ENCODE peak calls at places on chromosomes 6 and 20, in five cellular contexts. One of them, this sample, is unnamed.

GRCh38 chr6:30688569-30688968 is 2.1 kb upstream of the PPP1R18 start:
- DNase-seq in left lung: no peak
- DNase-seq in nephron progenitor cell: no peak
- DNase-seq in WTC11: no peak
- DNase-seq in heart left ventricle: no peak
- DNase-seq in this sample: no peak

GRCh38 chr6:131101911-131102680 is 33.2 kb upstream of the AKAP7 start:
- DNase-seq in nephron progenitor cell: no peak
- DNase-seq in heart left ventricle: no peak
- DNase-seq in WTC11: no peak
- DNase-seq in left lung: no peak
- DNase-seq in this sample: no peak

GRCh38 chr20:21433329-21433890 is 36.1 kb upstream of the NKX2-4 start:
- DNase-seq in left lung: no peak
- DNase-seq in WTC11: no peak
- DNase-seq in heart left ventricle: no peak
- DNase-seq in nephron progenitor cell: no peak
- DNase-seq in this sample: no peak

GRCh38 chr6:1096967-1097765 is 214.7 kb upstream of the FOXQ1 start:
- DNase-seq in nephron progenitor cell: no peak
- DNase-seq in WTC11: no peak
- DNase-seq in left lung: no peak
- DNase-seq in heart left ventricle: no peak
- DNase-seq in this sample: no peak

GRCh38 chr6:44452725-44453124 is 65.2 kb downstream of the CDC5L start:
- DNase-seq in left lung: no peak
- DNase-seq in nephron progenitor cell: no peak
- DNase-seq in heart left ventricle: no peak
- DNase-seq in WTC11: no peak
- DNase-seq in this sample: no peak

GRCh38 chr6:136069119-136069518 is 181.0 kb downstream of the MTFR2 start:
- DNase-seq in heart left ventricle: no peak
- DNase-seq in WTC11: no peak
- DNase-seq in left lung: no peak
- DNase-seq in nephron progenitor cell: no peak
- DNase-seq in this sample: no peak

GRCh38 chr6:45447721-45448120 is 70.0 kb upstream of the SUPT3H start:
- DNase-seq in left lung: no peak
- DNase-seq in WTC11: no peak
- DNase-seq in heart left ventricle: no peak
- DNase-seq in nephron progenitor cell: no peak
- DNase-seq in this sample: no peak

GRCh38 chr20:24634855-24635254 is 165.4 kb downstream of the SYNDIG1 start:
- DNase-seq in WTC11: no peak
- DNase-seq in nephron progenitor cell: peak; percentile 28
- DNase-seq in left lung: no peak
- DNase-seq in heart left ventricle: no peak
- DNase-seq in this sample: no peak

GRCh38 chr6:25312703-25313102 is 33.5 kb downstream of the CARMIL1 start:
- DNase-seq in heart left ventricle: no peak
- DNase-seq in left lung: no peak
- DNase-seq in nephron progenitor cell: no peak
- DNase-seq in WTC11: no peak
- DNase-seq in this sample: no peak

GRCh38 chr6:27591660-27592059 is 118.8 kb upstream of the ZNF184 start:
- DNase-seq in left lung: no peak
- DNase-seq in heart left ventricle: no peak
- DNase-seq in WTC11: no peak
- DNase-seq in nephron progenitor cell: peak; percentile 37
- DNase-seq in this sample: no peak

GRCh38 chr20:12670292-12670691 is 338.5 kb upstream of the SPTLC3 start:
- DNase-seq in WTC11: no peak
- DNase-seq in nephron progenitor cell: no peak
- DNase-seq in left lung: no peak
- DNase-seq in heart left ventricle: no peak
- DNase-seq in this sample: no peak

GRCh38 chr6:81401970-81402690 is 350.4 kb downstream of the TENT5A start:
- DNase-seq in heart left ventricle: no peak
- DNase-seq in nephron progenitor cell: no peak
- DNase-seq in WTC11: no peak
- DNase-seq in left lung: no peak
- DNase-seq in this sample: no peak

GRCh38 chr20:17652411-17652810 is 29.6 kb downstream of the RRBP1 start:
- DNase-seq in WTC11: no peak
- DNase-seq in heart left ventricle: no peak
- DNase-seq in left lung: no peak
- DNase-seq in nephron progenitor cell: no peak
- DNase-seq in this sample: no peak

GRCh38 chr20:17655286-17655651 is 26.8 kb downstream of the RRBP1 start:
- DNase-seq in heart left ventricle: no peak
- DNase-seq in WTC11: no peak
- DNase-seq in left lung: no peak
- DNase-seq in nephron progenitor cell: no peak
- DNase-seq in this sample: peak; percentile 5

GRCh38 chr20:17655865-17656489 is 26.1 kb downstream of the RRBP1 start:
- DNase-seq in heart left ventricle: no peak
- DNase-seq in WTC11: no peak
- DNase-seq in left lung: no peak
- DNase-seq in nephron progenitor cell: no peak
- DNase-seq in this sample: peak; percentile 8

GRCh38 chr20:17653835-17654648 is 28.0 kb downstream of the RRBP1 start:
- DNase-seq in nephron progenitor cell: no peak
- DNase-seq in left lung: no peak
- DNase-seq in heart left ventricle: no peak
- DNase-seq in WTC11: no peak
- DNase-seq in this sample: no peak

GRCh38 chr20:17654649-17655285 is 27.3 kb downstream of the RRBP1 start:
- DNase-seq in heart left ventricle: no peak
- DNase-seq in left lung: no peak
- DNase-seq in nephron progenitor cell: peak; percentile 77
- DNase-seq in WTC11: peak; percentile 80
- DNase-seq in this sample: peak; percentile 52
- TF ChIP-seq CTCF in heart left ventricle: peak; percentile 74
- TF ChIP-seq CTCF in left lung: peak; percentile 43
- TF ChIP-seq CTCF in nephron progenitor cell: peak; percentile 78
- TF ChIP-seq CTCF in WTC11: peak; percentile 77
- TF ChIP-seq CTCF in this sample: peak; percentile 85

GRCh38 chr20:44683263-44684046 is 31.7 kb upstream of the CCN5 start:
- DNase-seq in WTC11: peak; percentile 85
- DNase-seq in left lung: no peak
- DNase-seq in nephron progenitor cell: peak; percentile 64
- DNase-seq in heart left ventricle: no peak
- DNase-seq in this sample: peak; percentile 75
- TF ChIP-seq CTCF in WTC11: peak; percentile 60
- TF ChIP-seq CTCF in left lung: peak; percentile 32
- TF ChIP-seq CTCF in nephron progenitor cell: peak; percentile 68
- TF ChIP-seq CTCF in heart left ventricle: no peak
- TF ChIP-seq CTCF in this sample: peak; percentile 77

GRCh38 chr6:113980937-113981554 is 10.1 kb upstream of the HDAC2 start:
- DNase-seq in nephron progenitor cell: peak; percentile 26
- DNase-seq in heart left ventricle: no peak
- DNase-seq in left lung: no peak
- DNase-seq in WTC11: peak; percentile 60
- DNase-seq in this sample: peak; percentile 67
- TF ChIP-seq CTCF in nephron progenitor cell: peak; percentile 59
- TF ChIP-seq CTCF in heart left ventricle: peak; percentile 52
- TF ChIP-seq CTCF in left lung: no peak
- TF ChIP-seq CTCF in WTC11: peak; percentile 63
- TF ChIP-seq CTCF in this sample: peak; percentile 62

GRCh38 chr20:10131612-10132345 is 86.9 kb upstream of the SNAP25 start:
- DNase-seq in heart left ventricle: peak; percentile 78
- DNase-seq in left lung: no peak
- DNase-seq in nephron progenitor cell: peak; percentile 8
- DNase-seq in WTC11: peak; percentile 24
- DNase-seq in this sample: peak; percentile 80
- TF ChIP-seq CTCF in heart left ventricle: peak; percentile 9
- TF ChIP-seq CTCF in left lung: no peak
- TF ChIP-seq CTCF in nephron progenitor cell: no peak
- TF ChIP-seq CTCF in WTC11: no peak
- TF ChIP-seq CTCF in this sample: no peak

DNA sequence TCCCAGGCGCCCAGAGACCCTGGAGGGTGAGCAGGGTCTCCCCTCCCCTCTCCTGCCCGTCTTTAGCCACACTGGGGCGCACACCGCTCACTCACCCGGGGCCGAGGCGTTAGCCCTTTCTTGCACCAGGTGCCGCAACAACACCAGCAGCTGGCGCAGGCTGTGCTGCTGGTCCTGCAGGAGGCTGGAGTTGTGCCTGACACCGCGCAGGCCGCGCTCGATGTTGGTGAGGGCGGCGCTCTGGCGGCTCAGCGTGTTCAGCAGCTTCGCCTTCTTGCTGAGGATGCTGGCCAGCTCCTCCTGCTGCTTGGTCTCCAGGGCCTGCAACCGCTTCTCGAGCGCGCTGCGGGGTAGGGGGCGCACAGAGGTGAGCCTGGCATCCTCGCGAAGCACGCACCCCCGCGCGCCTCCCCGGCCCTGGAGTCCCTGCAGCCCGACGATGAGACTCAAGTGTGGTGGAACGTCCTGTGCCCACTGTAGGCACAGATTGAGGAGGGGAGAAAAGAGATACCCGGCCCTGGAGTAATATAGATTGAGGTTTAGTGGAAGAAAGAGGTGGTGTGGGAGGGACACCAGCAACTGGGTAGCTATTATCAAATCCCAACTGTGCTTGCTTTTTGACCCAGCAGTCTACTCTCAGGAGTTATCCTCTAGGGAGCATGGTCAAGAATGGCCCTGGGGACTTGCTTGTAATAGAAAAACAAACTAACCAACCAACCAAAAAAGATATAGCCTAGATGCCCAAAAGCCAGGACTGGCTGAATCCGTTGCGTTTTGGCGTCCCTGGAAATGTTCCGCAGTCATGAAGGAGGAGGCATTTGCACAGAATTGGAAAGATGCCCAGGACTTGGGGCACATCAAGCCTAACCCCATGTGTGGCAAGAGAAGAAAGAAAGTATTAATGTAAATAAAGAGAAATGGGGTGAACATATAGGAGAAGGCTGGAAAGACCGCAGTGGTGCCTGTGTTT is 30.9 kb downstream of the ANGPT4 start:
- DNase-seq in left lung: peak; percentile 77
- DNase-seq in heart left ventricle: peak; percentile 79
- DNase-seq in WTC11: peak; percentile 90
- DNase-seq in nephron progenitor cell: peak; percentile 72
- DNase-seq in this sample: no peak
- TF ChIP-seq CTCF in left lung: no peak
- TF ChIP-seq CTCF in heart left ventricle: no peak
- TF ChIP-seq CTCF in WTC11: no peak
- TF ChIP-seq CTCF in nephron progenitor cell: peak; percentile 16
- TF ChIP-seq CTCF in this sample: no peak

This sample was measured in SK-N-SH.